ENCODE peak calls at places on chromosomes 16 and 17, in four cellular contexts. H, C, G and R are unnamed samples.

GRCh38 chr17:76102944-76103273 is 678 bp downstream of the EXOC7 start:
- DNase-seq in H (no peak), C (no peak), G (no peak), R (no peak)

GRCh38 chr17:63955791-63956190 is 16.9 kb downstream of the SCN4A start:
- DNase-seq in H (no peak), C (no peak), G (no peak), R (no peak)

GRCh38 chr16:19294156-19294649 is 8.7 kb downstream of the CLEC19A start:
- DNase-seq in H (no peak), C (no peak), G (no peak), R (no peak)

GRCh38 chr16:68396481-68396880 is 51.8 kb downstream of the SMPD3 start:
- DNase-seq in H (no peak), C (peak), G (peak), R (peak)

GRCh38 chr17:61556224-61557188 is 34.5 kb downstream of the NACA2 start:
- DNase-seq in H (no peak), C (no peak), G (peak), R (no peak)

GRCh38 chr16:89143201-89143741 is 28.3 kb upstream of the CDH15 start:
- DNase-seq in H (no peak), C (no peak), G (no peak), R (no peak)

GRCh38 chr16:29192329-29193247 is 207.7 kb downstream of the LAT start:
- DNase-seq in H (no peak), C (no peak), G (no peak), R (peak)

GRCh38 chr17:75046583-75047289 is at the start of the genes ATP5PD and KCTD2:
- DNase-seq in H (peak), C (peak), G (peak), R (peak)

GRCh38 chr16:57301126-57301817 is 16.8 kb upstream of the PLLP start:
- DNase-seq in H (no peak), C (no peak), G (no peak), R (no peak)

GRCh38 chr16:6728381-6728780 is 604.3 kb upstream of the RBFOX1 start:
- DNase-seq in H (no peak), C (no peak), G (no peak), R (no peak)

GRCh38 chr17:17386143-17386800 is 83.1 kb downstream of the NT5M start:
- DNase-seq in H (no peak), C (no peak), G (no peak), R (no peak)

GRCh38 chr17:42281571-42282096 is 5.4 kb upstream of the STAT5B start:
- DNase-seq in H (no peak), C (peak), G (no peak), R (peak)

GRCh38 chr17:11430766-11431165 is 167.5 kb upstream of the DNAH9 start:
- DNase-seq in H (no peak), C (no peak), G (no peak), R (no peak)

GRCh38 chr17:73165616-73166404 is 1.0 kb downstream of the SSTR2 start:
- DNase-seq in H (no peak), C (no peak), G (no peak), R (no peak)

GRCh38 chr17:19610879-19611278 is 37.7 kb upstream of the ALDH3A2 start:
- DNase-seq in H (no peak), C (no peak), G (no peak), R (no peak)

GRCh38 chr16:592518-593306 is 2.8 kb downstream of the RAB40C start:
- DNase-seq in H (no peak), C (peak), G (no peak), R (peak)

GRCh38 chr17:80920406-80920805 is 71.2 kb upstream of the CHMP6 start:
- DNase-seq in H (no peak), C (no peak), G (no peak), R (no peak)

GRCh38 chr16:679808-680624 is at the start of gene STUB1:
- DNase-seq in H (peak), C (peak), G (peak), R (peak)

GRCh38 chr17:1239210-1239609 is 31.0 kb upstream of the BHLHA9 start:
- DNase-seq in H (no peak), C (no peak), G (peak), R (no peak)

GRCh38 chr16:66250686-66251405 is 115.6 kb upstream of the CDH5 start:
- DNase-seq in H (peak), C (peak), G (peak), R (peak)

GRCh38 chr17:60618854-60619253 is 18.9 kb downstream of the PPM1D start:
- DNase-seq in H (no peak), C (no peak), G (peak), R (no peak)

GRCh38 chr17:71071837-71072236 is 902.5 kb downstream of the KCNJ2 start:
- DNase-seq in H (peak), C (no peak), G (peak), R (no peak)

GRCh38 chr16:85123891-85124635 is 11.8 kb upstream of the CIBAR2 start:
- DNase-seq in H (peak), C (no peak), G (peak), R (no peak)

GRCh38 chr17:11404431-11404830 is 163.4 kb downstream of the SHISA6 start:
- DNase-seq in H (no peak), C (no peak), G (peak), R (no peak)

GRCh38 chr16:66904846-66905632 is 13.6 kb downstream of the CDH16 start:
- DNase-seq in H (no peak), C (peak), G (no peak), R (no peak)

GRCh38 chr17:77345260-77345910 is 204.6 kb downstream of the SEC14L1 start:
- DNase-seq in H (no peak), C (peak), G (no peak), R (peak)

GRCh38 chr16:11370084-11370931 is 25.0 kb downstream of the RMI2 start:
- DNase-seq in H (no peak), C (no peak), G (no peak), R (no peak)

GRCh38 chr17:40432864-40433528 is 10.3 kb upstream of the IGFBP4 start:
- DNase-seq in H (no peak), C (peak), G (no peak), R (peak)